ENCODE peak calls at places on chromosomes 16 and 17, in ten cellular contexts. S is putamen; O is activated naive CD4-positive, alpha-beta T cell; D is cardiac fibroblast; Q is skeletal muscle cell; P is activated effector memory CD4-positive, alpha-beta T cell treated with Interleukin-2 at 50 U/mL for 16 hours; E is SJCRH30; M is stimulated activated CD4-positive, alpha-beta T cell treated with anti-CD3 and anti-CD28 coated beads, Interleukin-12 subunit alpha, Interleukin-12 subunit beta, amount 100 ng/mL, for 4 hours; C is M059J; L is EL. A is an unnamed sample.
A peak's percentile ranks its signal among the peaks of the same experiment; 100 is the strongest.

GRCh38 chr16:84741351-84741791 is 41.6 kb downstream of the USP10 start:
- DNase-seq in P (no peak), Q (no peak), E (no peak), M (no peak), C (peak; percentile 53), D (peak; percentile 48), S (peak; percentile 68), O (no peak), L (peak; percentile 63), A (no peak)

GRCh38 chr16:77288222-77288621 is 89.0 kb downstream of the SYCE1L start:
- DNase-seq in S (no peak), O (no peak), M (no peak), L (peak; percentile 81), D (peak; percentile 95), Q (peak; percentile 56), C (peak; percentile 85), E (no peak), P (no peak), A (no peak)

GRCh38 chr17:7132511-7133094 is 18.0 kb upstream of the ASGR2 start:
- DNase-seq in P (peak; percentile 22), Q (no peak), D (peak; percentile 10), C (no peak), S (no peak), M (peak; percentile 28), L (no peak), E (no peak), O (peak; percentile 34), A (peak; percentile 63)

GRCh38 chr16:67847064-67847861 is at the start of gene CENPT:
- DNase-seq in C (peak; percentile 86), M (no peak), L (peak; percentile 80), D (peak; percentile 72), O (peak; percentile 73), Q (no peak), P (no peak), S (no peak), E (peak; percentile 31), A (peak; percentile 69)

GRCh38 chr17:75516255-75516618 is at the start of gene TSEN54:
- DNase-seq in P (peak; percentile 95), L (peak; percentile 91), M (peak; percentile 96), O (peak; percentile 96), Q (peak; percentile 43), D (peak; percentile 89), E (peak; percentile 96), C (peak; percentile 87), S (peak; percentile 92), A (peak; percentile 93)

GRCh38 chr17:21030375-21030774 is 12.4 kb downstream of the USP22 start:
- DNase-seq in Q (no peak), D (no peak), E (no peak), S (no peak), C (no peak), O (no peak), L (no peak), P (no peak), M (no peak), A (no peak)

GRCh38 chr16:7338826-7339225 is 6.2 kb downstream of the RBFOX1 start:
- DNase-seq in M (no peak), L (no peak), P (no peak), C (no peak), Q (no peak), E (no peak), O (no peak), S (no peak), D (no peak), A (no peak)

GRCh38 chr17:72560303-72561247 is 439.8 kb downstream of the SOX9 start:
- DNase-seq in C (peak; percentile 38), Q (peak; percentile 4), S (no peak), O (peak; percentile 3), P (peak; percentile 18), M (peak; percentile 13), L (peak; percentile 51), D (peak; percentile 68), E (peak; percentile 83), A (peak; percentile 82)

GRCh38 chr17:44178133-44178532 is 7.6 kb downstream of the ASB16 start:
- DNase-seq in O (no peak), C (no peak), P (no peak), L (no peak), D (no peak), S (no peak), E (no peak), M (no peak), Q (no peak), A (no peak)

GRCh38 chr17:29640413-29640812 is 17.7 kb upstream of the CORO6 start:
- DNase-seq in O (no peak), M (no peak), S (no peak), Q (peak; percentile 69), L (peak; percentile 60), E (peak; percentile 21), C (peak; percentile 53), P (no peak), D (peak; percentile 81), A (no peak)

GRCh38 chr16:88541109-88541508 is 29.1 kb upstream of the ZC3H18 start:
- DNase-seq in P (no peak), S (no peak), C (no peak), O (no peak), D (no peak), M (no peak), E (no peak), L (no peak), Q (no peak), A (no peak)

GRCh38 chr16:27088216-27088615 is 21.5 kb downstream of the C16orf82 start:
- DNase-seq in C (no peak), M (no peak), E (no peak), S (no peak), Q (no peak), P (no peak), L (no peak), D (no peak), O (no peak), A (no peak)

GRCh38 chr17:18315498-18316360 is 636 bp downstream of the SMCR8 start:
- DNase-seq in L (no peak), P (no peak), D (no peak), C (no peak), M (no peak), Q (no peak), E (no peak), S (no peak), O (peak; percentile 53), A (no peak)

A was measured in H1.